ENCODE peak calls at places on chromosomes 4 and X, in seven cellular contexts. S is tibial nerve, N is prostate gland, G is A549, R is body of pancreas, D is IMR-90, O is hepatocyte. Y is an unnamed sample. For H3K4me1, the result is how much of the 10 kb centered on the place peaks cover.

GRCh38 chr4:119679251-119679650 is 50.6 kb upstream of the PDE5A start:
- DNase-seq in G (no peak), R (no peak), D (peak), N (no peak), S (no peak), O (no peak), Y (no peak)

GRCh38 chrX:40849906-40850672 is 114.7 kb upstream of the MED14 start:
- DNase-seq in O (no peak), S (no peak), R (no peak), D (peak), N (no peak), G (no peak), Y (no peak)

GRCh38 chr4:165716472-165716871 is 156.6 kb upstream of the TLL1 start:
- DNase-seq in G (no peak), O (no peak), N (no peak), S (no peak), D (no peak), R (no peak), Y (no peak)

GRCh38 chrX:96394566-96394965 is 290.1 kb upstream of the DIAPH2 start:
- DNase-seq in O (no peak), D (peak), R (no peak), S (no peak), G (no peak), N (no peak), Y (no peak)

GRCh38 chr4:7068883-7069282 is 1.0 kb upstream of the GRPEL1 start:
- DNase-seq in R (no peak), G (no peak), N (no peak), S (no peak), O (peak), D (no peak), Y (no peak)

GRCh38 chr4:156799121-156799589 is 172.4 kb downstream of the PDGFC start:
- DNase-seq in D (peak), S (no peak), G (no peak), O (no peak), N (no peak), R (no peak), Y (no peak)

GRCh38 chrX:134933248-134933647 is 57.5 kb upstream of the SMIM10 start:
- DNase-seq in D (no peak), R (no peak), O (no peak), G (no peak), S (no peak), N (no peak), Y (no peak)

GRCh38 chr4:72770708-72771107 is 201.7 kb upstream of the ADAMTS3 start:
- DNase-seq in D (no peak), S (no peak), N (no peak), R (no peak), G (no peak), O (no peak), Y (no peak)

GRCh38 chrX:349196-349595 is 30.6 kb upstream of the GTPBP6 start:
- DNase-seq in S (no peak), R (no peak), O (no peak), G (no peak), D (no peak), N (no peak), Y (no peak)

GRCh38 chr4:184949020-184949419 is 69.3 kb upstream of the HELT start:
- DNase-seq in D (no peak), O (no peak), G (no peak), R (no peak), S (no peak), N (no peak), Y (no peak)

GRCh38 chrX:13009256-13009655 is 34.3 kb downstream of the TMSB4X start:
- DNase-seq in S (no peak), G (no peak), O (no peak), R (peak), N (no peak), D (no peak), Y (no peak)

GRCh38 chr4:12615822-12616221 is 868.3 kb downstream of the RAB28 start:
- DNase-seq in D (no peak), G (no peak), N (no peak), S (no peak), O (no peak), R (no peak), Y (no peak)

GRCh38 chrX:67570839-67571238 is 27.0 kb downstream of the AR start:
- DNase-seq in S (no peak), D (no peak), O (no peak), G (no peak), N (no peak), R (no peak), Y (no peak)

GRCh38 chr4:92344216-92344615 is 40.5 kb downstream of the GRID2 start:
- DNase-seq in G (no peak), N (no peak), R (no peak), D (no peak), S (no peak), O (no peak), Y (no peak)

GRCh38 chrX:6226646-6227444 is 1.8 kb downstream of the NLGN4X start:
- DNase-seq in O (peak), R (no peak), N (no peak), S (no peak), D (no peak), G (no peak), Y (no peak)

GRCh38 chr4:162497564-162498167 is 333.9 kb upstream of the FSTL5 start:
- DNase-seq in O (peak), S (no peak), D (peak), N (no peak), G (peak), R (peak), Y (no peak)

GRCh38 chr4:91127891-91128290 is 1000.7 kb downstream of the CCSER1 start:
- DNase-seq in D (no peak), O (no peak), S (no peak), R (no peak), G (no peak), N (no peak), Y (no peak)

GRCh38 chrX:51891821-51892551 is 1.4 kb upstream of the MAGED1 start:
- DNase-seq in N (no peak), S (peak), D (peak), G (no peak), O (peak), R (peak), Y (no peak)

GRCh38 chrX:154714925-154715324 is 36.0 kb downstream of the GAB3 start:
- DNase-seq in O (peak), R (peak), G (peak), D (peak), S (no peak), N (peak), Y (peak)

GRCh38 chr4:3416821-3417221 is 24.9 kb upstream of the HGFAC start:
- DNase-seq in R (no peak), O (no peak), S (no peak), D (no peak), G (no peak), N (no peak), Y (no peak)

GRCh38 chrX:110287605-110288004 is 30.3 kb downstream of the AMMECR1 start:
- DNase-seq in R (no peak), O (no peak), S (no peak), G (no peak), N (no peak), D (peak), Y (no peak)

GRCh38 chr4:121686265-121686664 is 10.5 kb downstream of the ANXA5 start:
- DNase-seq in N (no peak), G (no peak), D (no peak), S (no peak), O (no peak), R (no peak), Y (no peak)

GRCh38 chr4:26176621-26177121 is 144.1 kb upstream of the RBPJ start:
- DNase-seq in S (no peak), G (no peak), N (no peak), R (no peak), D (peak), O (peak), Y (no peak)

GRCh38 chr4:793109-793861 is 32.6 kb downstream of the CPLX1 start:
- DNase-seq in D (no peak), S (peak), O (no peak), G (no peak), N (no peak), R (no peak), Y (no peak)

GRCh38 chr4:791201-791865 is 34.6 kb downstream of the CPLX1 start:
- DNase-seq in O (no peak), S (peak), N (no peak), R (no peak), D (no peak), G (no peak), Y (no peak)

GRCh38 chr4:791866-792630 is 33.9 kb downstream of the CPLX1 start:
- DNase-seq in D (no peak), G (no peak), S (peak), R (no peak), N (peak), O (no peak), Y (peak)

GRCh38 chr4:793941-794621 is 31.8 kb downstream of the CPLX1 start:
- DNase-seq in S (peak), O (no peak), D (peak), G (no peak), N (no peak), R (no peak), Y (no peak)

GRCh38 chr4:792729-793108 is 33.2 kb downstream of the CPLX1 start:
- DNase-seq in S (peak), G (no peak), R (no peak), D (no peak), O (no peak), N (no peak), Y (no peak)
- H3K27ac ChIP-seq in S (no peak), G (no peak), R (no peak), D (no peak), O (no peak), N (no peak), Y (no peak)

GRCh38 chr4:40281913-40282312 is 53.2 kb upstream of the CHRNA9 start:
- DNase-seq in D (no peak), O (no peak), N (no peak), R (no peak), G (no peak), S (no peak), Y (no peak)
- H3K4me1 ChIP-seq in D (under half), O (under half), N (under half), R (under half), G (under half), S (under half), Y (under half)

DNA sequence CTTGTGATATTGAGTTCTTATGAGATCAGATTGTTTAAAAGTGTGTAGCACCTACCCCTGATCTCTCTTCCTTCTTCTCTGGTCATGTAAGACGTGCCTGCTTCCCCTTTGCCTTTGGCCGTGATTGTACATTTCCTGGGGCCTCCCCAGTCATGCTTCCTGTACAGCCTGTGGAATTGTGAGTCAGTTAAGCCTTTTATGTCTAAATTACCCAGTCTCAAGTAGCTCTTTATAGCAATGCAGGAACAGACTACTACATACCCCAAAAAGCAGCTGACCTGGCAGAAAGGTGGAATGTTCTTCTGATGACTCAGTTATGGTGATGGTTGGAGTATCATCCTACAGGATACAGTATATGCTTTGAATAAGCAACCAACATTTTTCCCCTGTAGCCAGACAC is 11.4 kb upstream of the MCUB start:
- DNase-seq in N (no peak), S (no peak), D (peak), R (peak), G (no peak), O (peak), Y (no peak)
- H3K27ac ChIP-seq in N (no peak), S (peak), D (no peak), R (no peak), G (no peak), O (peak), Y (no peak)

GRCh38 chrX:150086371-150086770 is 148.1 kb upstream of the EOLA2 start:
- DNase-seq in D (no peak), G (no peak), S (no peak), N (no peak), R (no peak), O (no peak), Y (no peak)

GRCh38 chrX:150088042-150088441 is 149.8 kb upstream of the EOLA2 start:
- DNase-seq in R (no peak), G (no peak), N (no peak), S (no peak), O (no peak), D (no peak), Y (no peak)

GRCh38 chrX:150087612-150088011 is 149.3 kb upstream of the EOLA2 start:
- DNase-seq in D (no peak), S (no peak), O (no peak), R (no peak), N (no peak), G (no peak), Y (no peak)

GRCh38 chrX:150085881-150086280 is 147.6 kb upstream of the EOLA2 start:
- DNase-seq in S (no peak), N (no peak), D (peak), G (no peak), O (no peak), R (no peak), Y (no peak)

GRCh38 chrX:150084474-150085229 is 146.4 kb upstream of the EOLA2 start:
- DNase-seq in N (peak), D (peak), O (no peak), R (peak), S (no peak), G (no peak), Y (no peak)
- H3K4me1 ChIP-seq in N (under half), D (under half), O (under half), R (under half), S (under half), G (under half), Y (under half)

DNA sequence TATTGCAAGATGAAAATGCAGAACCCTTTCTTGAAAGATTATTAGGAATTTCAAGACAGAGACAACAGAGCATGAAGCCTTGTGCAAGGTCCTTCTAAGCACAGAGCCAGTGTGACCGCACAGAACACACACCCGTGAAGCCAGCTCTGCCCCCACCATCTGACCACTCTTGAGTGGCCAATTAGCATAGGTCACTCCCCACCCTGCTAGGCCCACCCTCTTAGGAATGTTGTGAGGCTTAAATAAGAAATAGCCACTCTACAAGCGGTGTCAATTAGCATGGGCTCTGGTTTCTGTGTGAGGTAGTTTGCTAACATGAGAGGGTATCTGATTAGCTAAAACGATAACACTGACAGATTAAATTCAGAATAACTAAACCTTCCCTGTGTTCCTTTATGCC is 152.9 kb downstream of the PTTG2 start:
- DNase-seq in G (no peak), N (no peak), R (no peak), O (no peak), D (no peak), S (no peak), Y (no peak)
- H3K27ac ChIP-seq in G (no peak), N (no peak), R (no peak), O (no peak), D (no peak), S (no peak), Y (no peak)

DNA sequence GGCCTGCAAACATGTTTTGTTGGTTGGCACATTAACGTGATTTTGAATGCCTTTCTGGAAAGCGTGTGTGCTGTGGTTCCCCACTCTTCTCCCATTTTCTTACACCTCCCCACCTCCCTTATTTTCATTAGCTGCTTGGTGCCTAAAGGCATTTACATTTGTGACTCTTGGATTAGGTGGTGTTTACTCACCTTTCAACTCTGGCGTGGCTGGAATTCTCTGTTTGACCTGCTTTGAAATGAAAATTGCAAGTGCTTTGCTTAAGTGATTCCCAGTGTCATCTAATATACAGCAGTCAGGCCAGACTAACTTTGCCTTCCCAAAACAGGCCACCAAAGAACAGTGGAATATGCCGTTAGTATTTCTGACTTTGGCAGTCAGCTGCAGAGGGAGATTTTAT is 80.5 kb downstream of the NHSL2 start:
- DNase-seq in G (no peak), O (no peak), R (no peak), S (no peak), D (no peak), N (no peak), Y (no peak)
- H3K4me1 ChIP-seq in G (under half), O (under half), R (under half), S (under half), D (under half), N (under half), Y (under half)

GRCh38 chr4:17327587-17327986 is 184.3 kb downstream of the QDPR start:
- DNase-seq in G (no peak), S (no peak), O (no peak), D (peak), N (no peak), R (no peak), Y (no peak)
- H3K27ac ChIP-seq in G (no peak), S (peak), O (peak), D (no peak), N (no peak), R (no peak), Y (no peak)